ENCODE peak calls at places on chromosome 22, in four cellular contexts. T is mesothelial cell of epicardium, H is GM13976, P is upper lobe of right lung. Q is an unnamed sample.
A peak's percentile ranks its signal among the peaks of the same experiment; 100 is the strongest.

GRCh38 chr22:42437488-42438292 is 5.5 kb upstream of the NFAM1 start:
- DNase-seq in T (peak; percentile 85), P (peak; percentile 87), H (peak; percentile 87), Q (peak; percentile 84)

GRCh38 chr22:35458547-35459422 is 58.8 kb downstream of the MCM5 start:
- DNase-seq in H (no peak), P (no peak), T (no peak), Q (no peak)

GRCh38 chr22:22061085-22062077 is 78.8 kb upstream of the TOP3B start:
- DNase-seq in T (no peak), P (no peak), H (no peak), Q (no peak)

GRCh38 chr22:35552186-35552842 is 11.7 kb downstream of the RASD2 start:
- DNase-seq in T (no peak), H (peak; percentile 92), P (no peak), Q (no peak)

GRCh38 chr22:22196018-22196533 is 48.5 kb upstream of the VPREB1 start:
- DNase-seq in P (no peak), H (peak; percentile 76), T (no peak), Q (no peak)

GRCh38 chr22:48943567-48944432 is 883.9 kb downstream of the BRD1 start:
- DNase-seq in T (peak; percentile 48), P (peak; percentile 60), H (no peak), Q (peak; percentile 66)

GRCh38 chr22:22403771-22404170 is 104.8 kb downstream of the ZNF280B start:
- DNase-seq in T (no peak), P (no peak), H (no peak), Q (no peak)

GRCh38 chr22:48478529-48479265 is 1349.0 kb downstream of the BRD1 start:
- DNase-seq in H (no peak), T (no peak), P (no peak), Q (peak; percentile 36)

GRCh38 chr22:39985383-39986045 is 9.2 kb upstream of the FAM83F start:
- DNase-seq in P (peak; percentile 30), T (no peak), H (no peak), Q (no peak)

GRCh38 chr22:27879923-27880322 is 39.1 kb downstream of the PITPNB start:
- DNase-seq in H (peak; percentile 34), P (no peak), T (no peak), Q (no peak)

GRCh38 chr22:39871008-39871798 is 22.4 kb downstream of the ENTHD1 start:
- DNase-seq in P (no peak), T (no peak), H (no peak), Q (no peak)

GRCh38 chr22:22520667-22521602 is 865 bp upstream of the ZNF280A start:
- DNase-seq in T (no peak), P (no peak), H (no peak), Q (no peak)

GRCh38 chr22:20115691-20116375 is at the start of gene RANBP1:
- DNase-seq in P (peak; percentile 64), H (no peak), T (no peak), Q (no peak)

GRCh38 chr22:37182101-37182948 is 5.7 kb downstream of the C1QTNF6 start:
- DNase-seq in P (peak; percentile 52), T (no peak), H (no peak), Q (no peak)

GRCh38 chr22:44847892-44848291 is 95.5 kb downstream of the ARHGAP8 start:
- DNase-seq in H (no peak), P (no peak), T (no peak), Q (no peak)
- TF ChIP-seq CTCF in H (no peak), P (no peak), T (no peak), Q (no peak)

GRCh38 chr22:41023299-41023623 is 69.1 kb upstream of the EP300 start:
- DNase-seq in H (no peak), P (no peak), T (no peak), Q (no peak)

GRCh38 chr22:41022470-41023298 is 69.7 kb upstream of the EP300 start:
- DNase-seq in T (peak; percentile 91), P (peak; percentile 98), H (peak; percentile 81), Q (peak; percentile 97)

GRCh38 chr22:41021039-41021654 is 70.0 kb downstream of the RBX1 start:
- DNase-seq in T (peak; percentile 45), H (no peak), P (peak; percentile 74), Q (no peak)

DNA sequence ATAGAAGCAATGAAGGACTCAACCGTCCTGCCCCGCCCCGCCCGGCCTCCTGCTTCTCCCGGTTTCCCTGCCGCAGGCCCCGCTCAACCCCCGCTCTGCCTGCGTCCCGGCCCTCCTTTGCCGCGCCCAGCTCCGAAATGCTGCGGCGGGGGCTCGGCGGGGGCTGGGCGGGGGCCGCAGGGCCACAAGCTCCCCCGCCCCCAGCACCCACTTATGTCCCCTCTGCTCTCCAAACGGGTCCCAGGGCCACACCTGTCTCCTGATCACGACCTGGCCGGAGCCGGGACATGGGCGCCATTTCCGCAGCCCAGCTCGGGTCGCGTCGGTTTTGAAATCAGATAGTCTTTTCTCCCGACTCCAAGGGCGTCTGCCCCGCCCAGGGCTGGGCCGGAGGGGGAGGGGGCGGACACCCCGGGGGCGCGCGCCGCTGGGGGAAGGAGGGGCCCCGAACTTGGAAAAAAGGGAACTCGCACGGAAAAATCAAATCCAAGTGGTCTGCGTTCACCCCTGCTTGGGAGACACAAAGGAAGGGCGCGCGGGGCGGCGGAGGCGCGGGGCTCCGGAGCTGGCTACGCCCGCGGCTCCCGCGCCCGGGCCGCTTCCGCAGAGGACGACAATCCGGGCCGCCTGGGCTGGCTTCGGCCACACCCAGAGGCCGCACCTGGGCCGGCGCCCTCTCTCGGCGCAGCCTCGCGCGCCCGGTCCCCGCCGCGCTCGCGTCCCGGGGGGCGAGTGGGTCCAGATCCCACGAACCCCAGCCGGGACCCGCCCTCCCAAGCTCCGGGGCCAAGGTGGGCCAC is 70.5 kb upstream of the EP300 start:
- DNase-seq in H (peak; percentile 84), T (peak; percentile 78), P (peak; percentile 93), Q (peak; percentile 81)
- TF ChIP-seq CTCF in H (peak; percentile 37), T (no peak), P (peak; percentile 10), Q (peak; percentile 22)

GRCh38 chr22:34414467-34415440 is 494.5 kb upstream of the LARGE1 start:
- DNase-seq in T (peak; percentile 84), H (peak; percentile 39), P (no peak), Q (peak; percentile 74)
- TF ChIP-seq CTCF in T (peak; percentile 79), H (peak; percentile 71), P (peak; percentile 34), Q (peak; percentile 94)

DNA sequence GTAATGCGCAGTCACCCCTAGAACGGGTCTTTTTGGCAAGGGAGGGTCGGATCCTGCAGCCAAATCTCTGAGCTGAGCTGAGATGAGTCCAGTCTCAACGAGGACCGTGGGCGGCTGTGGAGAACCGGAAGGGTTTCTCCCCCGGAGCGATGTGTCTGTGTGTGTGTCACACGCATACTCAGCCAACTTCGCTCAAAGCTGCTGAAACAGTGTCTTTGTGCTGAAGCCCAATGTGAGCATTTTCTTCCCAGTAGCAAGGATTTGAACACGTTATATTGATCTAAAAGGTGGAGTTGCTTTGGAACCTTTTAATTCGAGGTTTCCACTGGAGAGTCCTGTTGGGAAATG is 1.4 kb upstream of the CELSR1 start:
- DNase-seq in T (no peak), H (no peak), P (peak; percentile 83), Q (no peak)
- TF ChIP-seq CTCF in T (no peak), H (no peak), P (no peak), Q (peak; percentile 7)

GRCh38 chr22:38724926-38725571 is 19.3 kb downstream of the GTPBP1 start:
- DNase-seq in P (no peak), H (peak; percentile 48), T (no peak), Q (no peak)
- TF ChIP-seq CTCF in P (peak; percentile 34), H (peak; percentile 20), T (peak; percentile 43), Q (peak; percentile 67)

DNA sequence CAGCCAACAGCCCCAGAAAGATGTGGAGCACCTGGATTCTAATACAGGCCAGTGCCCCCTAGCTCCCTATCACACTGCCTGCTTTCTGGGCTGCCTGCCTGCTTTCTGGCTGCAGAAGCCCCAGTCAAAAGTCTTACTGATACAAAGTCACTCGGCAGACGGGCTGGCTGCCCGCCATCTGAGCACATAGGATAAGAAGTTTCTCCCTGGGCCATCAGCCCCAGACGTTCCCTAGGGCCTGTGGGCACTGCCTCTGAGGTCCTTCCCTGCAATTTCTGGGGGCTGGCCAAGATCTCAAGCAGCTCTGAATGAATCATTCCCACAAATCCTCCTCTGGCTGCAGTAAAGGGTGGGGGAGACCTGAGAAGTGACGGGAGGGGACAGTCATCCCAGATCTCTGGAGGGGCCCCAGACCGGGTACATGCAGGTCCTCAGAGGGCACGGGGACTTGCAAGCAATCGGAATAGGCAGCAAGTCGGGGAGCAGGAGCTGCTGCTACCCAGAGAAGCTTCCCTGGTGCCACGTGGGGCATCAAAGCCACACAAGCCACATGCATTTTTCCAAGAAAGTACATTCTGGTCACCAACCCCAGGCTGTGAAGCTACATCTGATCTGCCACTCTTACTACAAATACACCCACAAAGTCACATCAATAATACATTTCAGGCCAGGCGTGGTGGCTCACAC is 4.7 kb downstream of the TPST2 start:
- DNase-seq in P (peak; percentile 81), T (no peak), H (no peak), Q (no peak)
- TF ChIP-seq CTCF in P (no peak), T (no peak), H (no peak), Q (no peak)

GRCh38 chr22:24093855-24094254 is 82.8 kb downstream of the CABIN1 start:
- DNase-seq in T (no peak), P (peak; percentile 15), H (no peak), Q (no peak)
- TF ChIP-seq CTCF in T (no peak), P (no peak), H (no peak), Q (no peak)

DNA sequence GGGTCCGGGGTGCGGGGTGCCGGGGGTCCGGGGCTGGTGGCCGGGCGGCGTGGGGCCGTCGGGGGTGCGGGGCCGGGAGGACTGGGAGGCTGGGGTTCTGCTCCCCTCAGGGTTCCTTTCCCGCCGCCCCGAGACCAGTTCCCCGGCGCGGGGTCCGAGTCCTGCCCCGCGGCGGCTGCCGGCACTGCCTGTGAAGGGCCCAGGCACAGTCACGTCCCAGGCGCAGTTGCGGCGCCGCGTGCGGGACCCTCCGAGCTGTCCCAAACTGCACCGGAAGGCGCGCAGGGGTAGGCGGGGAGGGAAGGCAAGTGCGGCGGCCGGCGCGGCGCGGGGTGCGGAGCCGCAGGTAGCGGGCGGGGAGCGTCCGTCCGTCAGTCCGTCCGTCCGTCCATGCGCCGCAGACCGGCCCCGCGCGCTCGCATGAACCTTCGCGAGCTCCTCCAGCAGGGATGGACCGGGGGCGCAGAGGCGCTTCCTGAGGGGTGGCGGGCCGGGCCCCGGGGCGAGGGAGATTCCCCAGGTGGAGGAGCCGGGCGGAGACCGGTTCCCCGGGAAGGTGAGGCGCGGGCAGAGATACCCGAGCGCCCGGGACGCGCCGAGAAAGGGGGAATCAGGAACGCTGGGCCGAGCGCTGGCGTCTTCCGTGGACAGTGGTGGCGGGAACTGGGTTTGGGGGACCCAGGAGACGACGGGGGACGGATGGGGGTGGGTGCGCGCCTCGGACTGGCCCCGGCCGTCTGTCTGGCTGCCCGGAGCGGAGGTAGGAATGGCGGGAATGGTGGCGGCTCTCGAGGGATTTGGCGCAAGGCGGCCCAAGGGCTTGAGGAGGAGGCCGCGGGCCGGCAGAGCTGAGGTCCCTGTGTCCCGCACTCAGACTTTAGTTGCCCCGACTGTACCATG is 3.1 kb upstream of the ADORA2A start:
- DNase-seq in P (no peak), T (peak; percentile 52), H (no peak), Q (no peak)
- TF ChIP-seq CTCF in P (no peak), T (no peak), H (no peak), Q (no peak)